ENCODE peak calls at places on chromosomes 5 and 9, in eight cellular contexts. G is NCI-H1417 treated with DMSO at 0.1 percent for 48 hours; M is activated CD8-positive, alpha-beta memory T cell treated with anti-CD3 and anti-CD28 coated beads for 48 hours; Z is T1000; P is activated naive CD4-positive, alpha-beta T cell; E is astrocyte of the spinal cord; J is fibroblast of gingiva; R is cardiac fibroblast. F is an unnamed sample.
A peak's percentile ranks its signal among the peaks of the same experiment; 100 is the strongest.

GRCh38 chr5:82259172-82259800 is 18.9 kb downstream of the RPS23 start:
- DNase-seq in G (no peak), M (no peak), Z (no peak), P (no peak), E (peak; percentile 54), J (peak; percentile 21), R (peak; percentile 55), F (peak; percentile 42)

GRCh38 chr9:122382901-122383850 is 12.4 kb downstream of the PTGS1 start:
- DNase-seq in G (no peak), M (no peak), Z (no peak), P (no peak), E (no peak), J (peak; percentile 92), R (peak; percentile 88), F (no peak)

GRCh38 chr5:73902327-73903051 is 276.5 kb downstream of the ARHGEF28 start:
- DNase-seq in G (peak; percentile 6), M (no peak), Z (no peak), P (no peak), E (peak; percentile 69), J (peak; percentile 65), R (peak; percentile 81), F (peak; percentile 69)

GRCh38 chr9:92749071-92749933 is 15.3 kb downstream of the BICD2 start:
- DNase-seq in G (no peak), M (no peak), Z (no peak), P (no peak), E (no peak), J (no peak), R (no peak), F (no peak)

GRCh38 chr9:22452415-22453010 is 5.9 kb downstream of the DMRTA1 start:
- DNase-seq in G (no peak), M (no peak), Z (no peak), P (no peak), E (peak; percentile 56), J (peak; percentile 1), R (peak; percentile 60), F (peak; percentile 64)

GRCh38 chr9:112224401-112225289 is 49.5 kb upstream of the SUSD1 start:
- DNase-seq in G (no peak), M (no peak), Z (peak; percentile 26), P (no peak), E (peak; percentile 51), J (peak; percentile 62), R (peak; percentile 81), F (no peak)

GRCh38 chr9:105053209-105053652 is 125.3 kb upstream of the ABCA1 start:
- DNase-seq in G (no peak), M (peak; percentile 18), Z (peak; percentile 47), P (no peak), E (peak; percentile 76), J (peak; percentile 66), R (peak; percentile 94), F (no peak)

GRCh38 chr9:129761293-129761900 is 8.6 kb upstream of the PTGES start:
- DNase-seq in G (no peak), M (no peak), Z (no peak), P (no peak), E (peak; percentile 22), J (peak; percentile 88), R (peak; percentile 76), F (peak; percentile 10)

F was measured in lung microvascular endothelial cell.